ENCODE peak calls at places on chromosomes 2 and 18, in six cellular contexts. W is CD4-positive, alpha-beta T cell; U is kidney; M is left ventricle myocardium inferior; G is lower lobe of right lung; K is endothelial cell of umbilical vein. R is an unnamed sample.

GRCh38 chr18:46067431-46068007 is 4.5 kb downstream of the PSTPIP2 start:
- DNase-seq in W (no peak), G (no peak), U (peak; percentile 7), M (no peak), K (peak; percentile 24), R (peak; percentile 13)

GRCh38 chr2:72738096-72738495 is 87.7 kb downstream of the EXOC6B start:
- DNase-seq in G (no peak), K (no peak), U (no peak), M (no peak), W (no peak), R (no peak)

GRCh38 chr2:20629181-20629580 is 21.7 kb downstream of the HS1BP3 start:
- DNase-seq in W (no peak), U (peak; percentile 61), K (no peak), G (no peak), M (no peak), R (no peak)

GRCh38 chr18:68219867-68220266 is 495.0 kb downstream of the TMX3 start:
- DNase-seq in G (no peak), U (no peak), K (peak; percentile 2), M (no peak), W (no peak), R (no peak)

GRCh38 chr2:47031909-47032668 is 116.5 kb upstream of the MCFD2 start:
- DNase-seq in U (no peak), K (no peak), M (no peak), G (no peak), W (no peak), R (no peak)

GRCh38 chr2:242024751-242025355 is 155.3 kb downstream of the RTP5 start:
- DNase-seq in U (no peak), W (no peak), K (no peak), M (no peak), G (no peak), R (no peak)

GRCh38 chr2:67790622-67791021 is 272.2 kb downstream of the C1D start:
- DNase-seq in M (no peak), W (no peak), K (peak; percentile 30), G (no peak), U (no peak), R (no peak)

GRCh38 chr2:217645891-217646290 is 356.9 kb downstream of the TNS1 start:
- DNase-seq in K (no peak), U (no peak), M (no peak), W (no peak), G (no peak), R (no peak)

GRCh38 chr18:26416652-26417150 is 131.7 kb downstream of the KCTD1 start:
- DNase-seq in W (no peak), K (no peak), M (no peak), U (no peak), G (no peak), R (no peak)

GRCh38 chr2:224957540-224958465 is 84.5 kb downstream of the DOCK10 start:
- DNase-seq in M (no peak), K (no peak), W (no peak), U (no peak), G (no peak), R (peak; percentile 68)

GRCh38 chr18:75538727-75539126 is 111.2 kb upstream of the SMIM21 start:
- DNase-seq in U (no peak), W (no peak), K (no peak), M (no peak), G (no peak), R (no peak)

GRCh38 chr2:180573951-180574350 is 406.5 kb upstream of the UBE2E3 start:
- DNase-seq in U (no peak), K (no peak), M (no peak), G (no peak), W (no peak), R (no peak)

GRCh38 chr2:113136828-113137775 is 9.7 kb downstream of the IL1RN start:
- DNase-seq in U (no peak), G (no peak), K (peak; percentile 42), W (no peak), M (no peak), R (no peak)

GRCh38 chr2:165016772-165017411 is 61.6 kb upstream of the SLC38A11 start:
- DNase-seq in M (no peak), W (no peak), U (no peak), K (peak; percentile 43), G (no peak), R (no peak)

GRCh38 chr2:69561041-69561550 is 82.4 kb downstream of the AAK1 start:
- DNase-seq in M (no peak), K (peak; percentile 20), G (no peak), U (no peak), W (no peak), R (no peak)

GRCh38 chr18:45050712-45051639 is 370.3 kb downstream of the SETBP1 start:
- DNase-seq in K (peak; percentile 86), G (no peak), W (no peak), M (no peak), U (no peak), R (no peak)

GRCh38 chr2:148259674-148260073 is 238.8 kb downstream of the MBD5 start:
- DNase-seq in M (no peak), G (no peak), U (peak; percentile 33), K (peak; percentile 38), W (no peak), R (no peak)

GRCh38 chr18:50128506-50129271 is 66.3 kb downstream of the MYO5B start:
- DNase-seq in U (no peak), M (no peak), K (no peak), W (no peak), G (no peak), R (no peak)

GRCh38 chr2:206198677-206199076 is 39.0 kb downstream of the EEF1B2 start:
- DNase-seq in U (no peak), K (no peak), M (no peak), W (no peak), G (no peak), R (no peak)

GRCh38 chr18:2083691-2084090 is 487.6 kb downstream of the METTL4 start:
- DNase-seq in W (no peak), G (no peak), K (no peak), M (no peak), U (no peak), R (no peak)

GRCh38 chr2:174666786-174667369 is 69.3 kb upstream of the WIPF1 start:
- DNase-seq in W (no peak), M (no peak), K (no peak), G (no peak), U (peak; percentile 41), R (no peak)

GRCh38 chr2:105380432-105381118 is 18.3 kb downstream of the FHL2 start:
- DNase-seq in U (no peak), W (no peak), G (no peak), M (no peak), K (peak; percentile 90), R (no peak)

GRCh38 chr2:170206246-170206645 is 28.3 kb downstream of the MYO3B start:
- DNase-seq in U (no peak), M (no peak), W (no peak), G (no peak), K (no peak), R (no peak)

GRCh38 chr2:204353823-204354222 is 191.5 kb upstream of the PARD3B start:
- DNase-seq in K (no peak), U (no peak), W (no peak), M (no peak), G (no peak), R (no peak)

GRCh38 chr2:229715895-229716507 is 1.6 kb upstream of the DNER start:
- DNase-seq in W (no peak), K (peak; percentile 10), G (no peak), U (no peak), M (no peak), R (no peak)
- TF ChIP-seq CTCF in W (peak; percentile 58), K (peak; percentile 36), G (peak; percentile 18), U (peak; percentile 22), M (no peak), R (peak; percentile 59)

DNA sequence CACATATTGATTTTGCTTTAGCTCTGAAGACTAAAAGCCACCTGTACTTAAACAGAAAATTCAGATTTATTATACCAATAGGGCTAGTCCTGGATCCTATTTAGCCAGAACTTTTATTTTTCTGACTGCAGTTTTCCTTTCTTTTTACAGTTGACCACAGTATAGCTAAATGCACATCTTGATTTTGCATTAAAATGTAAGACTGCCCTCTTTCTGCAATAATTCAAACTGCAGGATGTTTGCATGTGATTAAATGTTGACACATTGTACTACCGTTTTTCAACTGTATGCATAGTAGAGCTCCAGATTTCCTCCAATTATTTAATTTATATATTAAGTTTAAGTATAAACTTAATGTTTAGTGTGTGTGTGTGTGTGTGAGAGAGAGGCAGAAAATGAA is 1262.9 kb downstream of the SUCLG1 start:
- DNase-seq in W (no peak), K (peak; percentile 62), U (no peak), G (no peak), M (no peak), R (no peak)
- TF ChIP-seq CTCF in W (no peak), K (peak; percentile 42), U (peak; percentile 57), G (peak; percentile 49), M (peak; percentile 75), R (no peak)

GRCh38 chr2:119049968-119050657 is 108.1 kb downstream of the MARCO start:
- DNase-seq in K (no peak), G (no peak), M (no peak), U (no peak), W (no peak), R (no peak)
- TF ChIP-seq CTCF in K (no peak), G (no peak), M (no peak), U (no peak), W (no peak), R (no peak)

DNA sequence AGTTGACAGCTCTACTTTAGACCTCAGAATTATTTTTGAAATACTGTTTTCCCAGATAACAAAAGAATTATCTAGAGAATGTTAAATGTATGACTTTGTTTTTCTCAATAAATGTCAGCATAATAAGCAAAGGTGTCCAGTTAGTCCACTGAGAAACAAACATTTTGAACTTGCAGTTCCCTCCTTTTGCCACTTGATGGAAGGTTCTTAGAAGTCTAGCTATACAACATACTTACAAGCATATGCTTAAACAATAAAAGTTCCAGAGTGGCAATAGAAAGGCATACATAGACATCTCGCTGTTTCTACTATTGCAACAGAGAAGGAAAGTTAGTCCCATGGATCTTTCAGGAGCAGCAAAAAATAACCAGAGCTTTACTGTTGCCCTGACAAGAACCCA is 11.8 kb downstream of the NDUFA10 start:
- DNase-seq in U (no peak), G (no peak), W (no peak), M (no peak), K (peak; percentile 19), R (no peak)
- TF ChIP-seq CTCF in U (no peak), G (no peak), W (no peak), M (no peak), K (peak; percentile 14), R (peak; percentile 23)

GRCh38 chr18:63843008-63843407 is 44.5 kb upstream of the SERPINB2 start:
- DNase-seq in M (no peak), W (no peak), G (no peak), K (no peak), U (no peak), R (no peak)

GRCh38 chr18:63850010-63850409 is 37.5 kb upstream of the SERPINB2 start:
- DNase-seq in K (peak; percentile 17), U (no peak), M (no peak), G (no peak), W (no peak), R (no peak)

GRCh38 chr18:63848159-63848558 is 39.3 kb upstream of the SERPINB2 start:
- DNase-seq in K (peak; percentile 62), U (no peak), M (no peak), W (no peak), G (no peak), R (no peak)

GRCh38 chr18:63844254-63844653 is 43.3 kb upstream of the SERPINB2 start:
- DNase-seq in U (no peak), M (no peak), W (no peak), G (no peak), K (peak; percentile 36), R (no peak)
- TF ChIP-seq CTCF in U (peak; percentile 38), M (peak; percentile 27), W (no peak), G (peak; percentile 32), K (peak; percentile 28), R (peak; percentile 41)

GRCh38 chr2:65277791-65278449 is 50.3 kb downstream of the ACTR2 start:
- DNase-seq in U (no peak), M (no peak), G (peak; percentile 62), W (no peak), K (no peak), R (no peak)
- TF ChIP-seq CTCF in U (no peak), M (no peak), G (no peak), W (no peak), K (no peak), R (no peak)

R was measured in GM12864.